ENCODE peak calls at places on chromosomes 3 and 15, in four cellular contexts. One of them, this sample, is unnamed.

GRCh38 chr15:92797168-92798052 is 102.7 kb upstream of the CHD2 start:
- DNase-seq in fibroblast of lung: peak
- DNase-seq in tibial artery: no peak
- DNase-seq in A549: peak
- DNase-seq in this sample: peak

GRCh38 chr3:52006017-52006819 is 10.5 kb upstream of the RPL29 start:
- DNase-seq in fibroblast of lung: no peak
- DNase-seq in tibial artery: no peak
- DNase-seq in A549: no peak
- DNase-seq in this sample: no peak

GRCh38 chr15:51888593-51889195 is 59.2 kb downstream of the TMOD3 start:
- DNase-seq in fibroblast of lung: no peak
- DNase-seq in tibial artery: no peak
- DNase-seq in A549: peak
- DNase-seq in this sample: no peak

GRCh38 chr3:67458406-67458805 is 196.0 kb downstream of the SUCLG2 start:
- DNase-seq in fibroblast of lung: peak
- DNase-seq in tibial artery: no peak
- DNase-seq in A549: no peak
- DNase-seq in this sample: no peak

GRCh38 chr15:88118741-88119140 is 137.8 kb downstream of the NTRK3 start:
- DNase-seq in fibroblast of lung: no peak
- DNase-seq in tibial artery: no peak
- DNase-seq in A549: no peak
- DNase-seq in this sample: no peak

GRCh38 chr3:139552632-139553335 is 13.2 kb upstream of the RBP1 start:
- DNase-seq in fibroblast of lung: no peak
- DNase-seq in tibial artery: no peak
- DNase-seq in A549: no peak
- DNase-seq in this sample: no peak

GRCh38 chr3:83968386-83968785 is 990.4 kb upstream of the CADM2 start:
- DNase-seq in fibroblast of lung: no peak
- DNase-seq in tibial artery: no peak
- DNase-seq in A549: no peak
- DNase-seq in this sample: no peak

GRCh38 chr3:160637081-160637480 is 39.9 kb upstream of the ARL14 start:
- DNase-seq in fibroblast of lung: peak
- DNase-seq in tibial artery: no peak
- DNase-seq in A549: no peak
- DNase-seq in this sample: no peak

GRCh38 chr15:60399931-60400330 is 2.1 kb upstream of the ANXA2 start:
- DNase-seq in fibroblast of lung: peak
- DNase-seq in tibial artery: no peak
- DNase-seq in A549: no peak
- DNase-seq in this sample: no peak

GRCh38 chr3:112908252-112908651 is 61.6 kb upstream of the CD200R1L start:
- DNase-seq in fibroblast of lung: no peak
- DNase-seq in tibial artery: no peak
- DNase-seq in A549: no peak
- DNase-seq in this sample: no peak

GRCh38 chr3:137767146-137768020 is 3.3 kb downstream of the SOX14 start:
- DNase-seq in fibroblast of lung: no peak
- DNase-seq in tibial artery: no peak
- DNase-seq in A549: no peak
- DNase-seq in this sample: no peak

GRCh38 chr15:63052961-63053698 is 10.6 kb downstream of the TPM1 start:
- DNase-seq in fibroblast of lung: peak
- DNase-seq in tibial artery: peak
- DNase-seq in A549: no peak
- DNase-seq in this sample: peak
- H3K4me3 ChIP-seq in fibroblast of lung: peak
- H3K4me3 ChIP-seq in tibial artery: peak
- H3K4me3 ChIP-seq in A549: peak
- H3K4me3 ChIP-seq in this sample: no peak

GRCh38 chr3:142213298-142213697 is 12.1 kb downstream of the GK5 start:
- DNase-seq in fibroblast of lung: peak
- DNase-seq in tibial artery: no peak
- DNase-seq in A549: no peak
- DNase-seq in this sample: peak
- TF ChIP-seq CTCF in fibroblast of lung: no peak
- TF ChIP-seq CTCF in tibial artery: no peak
- TF ChIP-seq CTCF in A549: no peak
- TF ChIP-seq CTCF in this sample: no peak

GRCh38 chr15:67554580-67554979 is 12.1 kb downstream of the MAP2K5 start:
- DNase-seq in fibroblast of lung: no peak
- DNase-seq in tibial artery: no peak
- DNase-seq in A549: no peak
- DNase-seq in this sample: no peak

GRCh38 chr15:67559158-67559557 is 16.7 kb downstream of the MAP2K5 start:
- DNase-seq in fibroblast of lung: no peak
- DNase-seq in tibial artery: no peak
- DNase-seq in A549: no peak
- DNase-seq in this sample: no peak

GRCh38 chr15:67560320-67560719 is 17.8 kb downstream of the MAP2K5 start:
- DNase-seq in fibroblast of lung: no peak
- DNase-seq in tibial artery: no peak
- DNase-seq in A549: no peak
- DNase-seq in this sample: no peak

GRCh38 chr15:67558502-67558901 is 16.0 kb downstream of the MAP2K5 start:
- DNase-seq in fibroblast of lung: no peak
- DNase-seq in tibial artery: no peak
- DNase-seq in A549: no peak
- DNase-seq in this sample: no peak

DNA sequence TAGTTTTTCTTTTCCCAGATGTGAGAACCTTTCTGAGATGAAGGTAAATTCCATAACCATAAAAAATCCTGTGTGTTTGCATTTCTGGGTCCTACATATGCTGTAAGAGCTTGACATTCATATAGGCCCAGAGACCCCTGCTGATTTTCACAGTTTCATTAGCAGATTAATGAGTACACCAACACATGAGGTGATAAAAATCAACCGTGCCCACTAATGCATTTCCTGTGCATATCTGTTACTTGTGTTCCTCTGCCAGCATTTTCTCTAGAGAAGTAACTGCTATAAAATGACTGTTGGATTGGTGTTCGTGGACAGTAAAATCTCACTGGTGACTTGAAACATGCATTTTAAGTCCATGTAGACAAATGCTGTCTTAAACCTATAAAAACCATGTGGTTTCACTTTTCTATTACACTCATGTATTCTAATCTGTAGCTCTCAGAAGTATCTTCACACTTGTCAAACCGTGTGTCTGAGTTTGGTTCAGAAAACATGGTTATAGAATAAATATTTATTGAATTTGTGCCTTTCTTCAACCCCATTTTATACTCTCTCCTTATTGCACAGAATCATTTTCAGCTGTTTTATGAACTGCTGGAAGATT is 14.6 kb downstream of the MAP2K5 start:
- DNase-seq in fibroblast of lung: no peak
- DNase-seq in tibial artery: no peak
- DNase-seq in A549: no peak
- DNase-seq in this sample: no peak
- H3K4me3 ChIP-seq in fibroblast of lung: no peak
- H3K4me3 ChIP-seq in tibial artery: no peak
- H3K4me3 ChIP-seq in A549: no peak
- H3K4me3 ChIP-seq in this sample: no peak

GRCh38 chr3:111035316-111035715 is 36.3 kb upstream of the NECTIN3 start:
- DNase-seq in fibroblast of lung: no peak
- DNase-seq in tibial artery: no peak
- DNase-seq in A549: no peak
- DNase-seq in this sample: no peak
- TF ChIP-seq CTCF in fibroblast of lung: no peak
- TF ChIP-seq CTCF in tibial artery: no peak
- TF ChIP-seq CTCF in A549: no peak
- TF ChIP-seq CTCF in this sample: no peak

GRCh38 chr3:61637088-61638051 is 76.0 kb downstream of the PTPRG start:
- DNase-seq in fibroblast of lung: peak
- DNase-seq in tibial artery: no peak
- DNase-seq in A549: no peak
- DNase-seq in this sample: no peak
- H3K4me3 ChIP-seq in fibroblast of lung: no peak
- H3K4me3 ChIP-seq in tibial artery: peak
- H3K4me3 ChIP-seq in A549: no peak
- H3K4me3 ChIP-seq in this sample: no peak

GRCh38 chr3:4270726-4271125 is 32.4 kb upstream of the SETMAR start:
- DNase-seq in fibroblast of lung: no peak
- DNase-seq in tibial artery: no peak
- DNase-seq in A549: no peak
- DNase-seq in this sample: no peak

GRCh38 chr3:4271834-4272233 is 31.3 kb upstream of the SETMAR start:
- DNase-seq in fibroblast of lung: peak
- DNase-seq in tibial artery: no peak
- DNase-seq in A549: peak
- DNase-seq in this sample: peak
- TF ChIP-seq CTCF in fibroblast of lung: peak
- TF ChIP-seq CTCF in tibial artery: peak
- TF ChIP-seq CTCF in A549: peak
- TF ChIP-seq CTCF in this sample: peak